ENCODE peak calls at places on chromosomes 2 and 18, in six cellular contexts. One of them, this sample, is unnamed.
A peak's percentile ranks its signal among the peaks of the same experiment; 100 is the strongest.

GRCh38 chr18:10752407-10752806 is 226.6 kb downstream of the NAPG start:
- DNase-seq in tibial nerve: no peak
- DNase-seq in CD8-positive, alpha-beta T cell: no peak
- DNase-seq in OCI-LY7: no peak
- DNase-seq in transverse colon: no peak
- DNase-seq in lower lobe of right lung: no peak
- DNase-seq in this sample: no peak

GRCh38 chr2:172096661-172097547 is 5.8 kb downstream of the DLX2 start:
- DNase-seq in tibial nerve: no peak
- DNase-seq in CD8-positive, alpha-beta T cell: no peak
- DNase-seq in OCI-LY7: no peak
- DNase-seq in transverse colon: no peak
- DNase-seq in lower lobe of right lung: no peak
- DNase-seq in this sample: no peak

GRCh38 chr2:232833830-232834229 is 36.2 kb upstream of the SNORC start:
- DNase-seq in tibial nerve: no peak
- DNase-seq in CD8-positive, alpha-beta T cell: no peak
- DNase-seq in OCI-LY7: no peak
- DNase-seq in transverse colon: no peak
- DNase-seq in lower lobe of right lung: no peak
- DNase-seq in this sample: no peak

GRCh38 chr18:31103423-31103822 is 1.2 kb upstream of the DSC2 start:
- DNase-seq in tibial nerve: no peak
- DNase-seq in CD8-positive, alpha-beta T cell: no peak
- DNase-seq in OCI-LY7: no peak
- DNase-seq in transverse colon: no peak
- DNase-seq in lower lobe of right lung: no peak
- DNase-seq in this sample: no peak

GRCh38 chr2:14781148-14781547 is 148.6 kb downstream of the LRATD1 start:
- DNase-seq in tibial nerve: no peak
- DNase-seq in CD8-positive, alpha-beta T cell: no peak
- DNase-seq in OCI-LY7: no peak
- DNase-seq in transverse colon: no peak
- DNase-seq in lower lobe of right lung: no peak
- DNase-seq in this sample: no peak

GRCh38 chr2:46645681-46646162 is 166.4 kb downstream of the TMEM247 start:
- DNase-seq in tibial nerve: no peak
- DNase-seq in CD8-positive, alpha-beta T cell: no peak
- DNase-seq in OCI-LY7: no peak
- DNase-seq in transverse colon: peak; percentile 18
- DNase-seq in lower lobe of right lung: no peak
- DNase-seq in this sample: no peak

GRCh38 chr2:150212722-150213171 is 274.7 kb downstream of the RND3 start:
- DNase-seq in tibial nerve: no peak
- DNase-seq in CD8-positive, alpha-beta T cell: no peak
- DNase-seq in OCI-LY7: no peak
- DNase-seq in transverse colon: no peak
- DNase-seq in lower lobe of right lung: no peak
- DNase-seq in this sample: no peak

GRCh38 chr2:709138-709779 is 32.1 kb upstream of the TMEM18 start:
- DNase-seq in tibial nerve: no peak
- DNase-seq in CD8-positive, alpha-beta T cell: no peak
- DNase-seq in OCI-LY7: no peak
- DNase-seq in transverse colon: no peak
- DNase-seq in lower lobe of right lung: no peak
- DNase-seq in this sample: no peak

GRCh38 chr2:100876231-100876860 is 56.4 kb downstream of the NPAS2 start:
- DNase-seq in tibial nerve: no peak
- DNase-seq in CD8-positive, alpha-beta T cell: no peak
- DNase-seq in OCI-LY7: no peak
- DNase-seq in transverse colon: no peak
- DNase-seq in lower lobe of right lung: no peak
- DNase-seq in this sample: no peak

GRCh38 chr2:69082430-69082997 is 69.5 kb downstream of the ANTXR1 start:
- DNase-seq in tibial nerve: peak; percentile 36
- DNase-seq in CD8-positive, alpha-beta T cell: no peak
- DNase-seq in OCI-LY7: no peak
- DNase-seq in transverse colon: peak; percentile 55
- DNase-seq in lower lobe of right lung: peak; percentile 57
- DNase-seq in this sample: no peak

GRCh38 chr2:234363647-234364294 is 133.1 kb downstream of the ARL4C start:
- DNase-seq in tibial nerve: no peak
- DNase-seq in CD8-positive, alpha-beta T cell: no peak
- DNase-seq in OCI-LY7: no peak
- DNase-seq in transverse colon: no peak
- DNase-seq in lower lobe of right lung: no peak
- DNase-seq in this sample: no peak

GRCh38 chr2:79294994-79295393 is 135.4 kb upstream of the REG3A start:
- DNase-seq in tibial nerve: no peak
- DNase-seq in CD8-positive, alpha-beta T cell: no peak
- DNase-seq in OCI-LY7: no peak
- DNase-seq in transverse colon: no peak
- DNase-seq in lower lobe of right lung: no peak
- DNase-seq in this sample: no peak

GRCh38 chr2:158633261-158633660 is 161.9 kb upstream of the DAPL1 start:
- DNase-seq in tibial nerve: no peak
- DNase-seq in CD8-positive, alpha-beta T cell: no peak
- DNase-seq in OCI-LY7: no peak
- DNase-seq in transverse colon: no peak
- DNase-seq in lower lobe of right lung: no peak
- DNase-seq in this sample: no peak

GRCh38 chr2:218857371-218858137 is 2.1 kb upstream of the WNT6 start:
- DNase-seq in tibial nerve: no peak
- DNase-seq in CD8-positive, alpha-beta T cell: no peak
- DNase-seq in OCI-LY7: no peak
- DNase-seq in transverse colon: no peak
- DNase-seq in lower lobe of right lung: no peak
- DNase-seq in this sample: no peak

GRCh38 chr18:35713545-35713944 is 132.0 kb downstream of the GALNT1 start:
- DNase-seq in tibial nerve: no peak
- DNase-seq in CD8-positive, alpha-beta T cell: no peak
- DNase-seq in OCI-LY7: no peak
- DNase-seq in transverse colon: no peak
- DNase-seq in lower lobe of right lung: no peak
- DNase-seq in this sample: no peak

GRCh38 chr2:128361376-128362131 is 42.9 kb upstream of the HS6ST1 start:
- DNase-seq in tibial nerve: no peak
- DNase-seq in CD8-positive, alpha-beta T cell: no peak
- DNase-seq in OCI-LY7: no peak
- DNase-seq in transverse colon: no peak
- DNase-seq in lower lobe of right lung: no peak
- DNase-seq in this sample: no peak

GRCh38 chr2:218607436-218608115 is at the start of gene PLCD4:
- DNase-seq in tibial nerve: peak; percentile 31
- DNase-seq in CD8-positive, alpha-beta T cell: no peak
- DNase-seq in OCI-LY7: no peak
- DNase-seq in transverse colon: peak; percentile 11
- DNase-seq in lower lobe of right lung: no peak
- DNase-seq in this sample: no peak

GRCh38 chr2:48946444-48947048 is 191.0 kb upstream of the LHCGR start:
- DNase-seq in tibial nerve: peak; percentile 16
- DNase-seq in CD8-positive, alpha-beta T cell: no peak
- DNase-seq in OCI-LY7: peak; percentile 63
- DNase-seq in transverse colon: peak; percentile 20
- DNase-seq in lower lobe of right lung: no peak
- DNase-seq in this sample: no peak

GRCh38 chr2:121665504-121665903 is 16.2 kb upstream of the CLASP1 start:
- DNase-seq in tibial nerve: no peak
- DNase-seq in CD8-positive, alpha-beta T cell: no peak
- DNase-seq in OCI-LY7: no peak
- DNase-seq in transverse colon: no peak
- DNase-seq in lower lobe of right lung: no peak
- DNase-seq in this sample: no peak

GRCh38 chr18:23743733-23744333 is 54.6 kb downstream of the LAMA3 start:
- DNase-seq in tibial nerve: no peak
- DNase-seq in CD8-positive, alpha-beta T cell: no peak
- DNase-seq in OCI-LY7: no peak
- DNase-seq in transverse colon: no peak
- DNase-seq in lower lobe of right lung: no peak
- DNase-seq in this sample: no peak

GRCh38 chr2:7269244-7269643 is 352.0 kb downstream of the RNF144A start:
- DNase-seq in tibial nerve: no peak
- DNase-seq in CD8-positive, alpha-beta T cell: no peak
- DNase-seq in OCI-LY7: no peak
- DNase-seq in transverse colon: no peak
- DNase-seq in lower lobe of right lung: no peak
- DNase-seq in this sample: no peak

DNA sequence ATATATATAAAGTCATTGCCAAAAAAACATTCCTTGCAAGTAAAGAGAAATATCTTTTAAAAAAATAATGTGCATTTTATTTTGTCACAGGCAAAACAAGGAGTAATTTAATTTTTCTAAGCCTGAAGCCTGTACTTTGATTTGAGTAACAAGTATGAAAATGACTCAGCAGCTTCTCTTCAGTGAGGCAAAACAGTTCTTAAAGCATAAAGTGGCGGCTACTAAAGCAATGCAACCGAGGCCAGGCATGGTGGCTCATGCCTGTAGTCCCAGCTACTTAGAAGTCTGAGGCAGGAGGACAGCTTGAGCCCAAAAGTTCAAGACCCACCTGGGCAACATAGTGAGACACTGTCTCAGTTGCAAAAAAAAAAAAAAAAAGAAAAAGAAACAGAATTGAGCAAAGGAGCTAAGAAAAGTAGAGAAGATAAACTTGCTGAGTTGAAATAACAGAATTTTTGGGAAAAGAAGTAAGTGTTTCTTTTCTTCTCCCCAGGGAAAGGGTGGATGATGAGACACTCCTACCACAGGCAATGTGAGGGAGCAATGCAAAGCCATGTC is 29.6 kb downstream of the DOK1 start:
- DNase-seq in tibial nerve: no peak
- DNase-seq in CD8-positive, alpha-beta T cell: no peak
- DNase-seq in OCI-LY7: no peak
- DNase-seq in transverse colon: no peak
- DNase-seq in lower lobe of right lung: no peak
- DNase-seq in this sample: no peak
- TF ChIP-seq CTCF in tibial nerve: no peak
- TF ChIP-seq CTCF in CD8-positive, alpha-beta T cell: no peak
- TF ChIP-seq CTCF in OCI-LY7: no peak
- TF ChIP-seq CTCF in transverse colon: no peak
- TF ChIP-seq CTCF in lower lobe of right lung: no peak
- TF ChIP-seq CTCF in this sample: no peak

GRCh38 chr2:72915076-72915906 is 2.0 kb upstream of the EMX1 start:
- DNase-seq in tibial nerve: no peak
- DNase-seq in CD8-positive, alpha-beta T cell: no peak
- DNase-seq in OCI-LY7: no peak
- DNase-seq in transverse colon: no peak
- DNase-seq in lower lobe of right lung: no peak
- DNase-seq in this sample: no peak
- H3K4me1 ChIP-seq in tibial nerve: peaks cover 46% of the 10 kb centered on the region
- H3K4me1 ChIP-seq in CD8-positive, alpha-beta T cell: peaks cover 40% of the 10 kb centered on the region
- H3K4me1 ChIP-seq in OCI-LY7: peaks cover 5% of the 10 kb centered on the region
- H3K4me1 ChIP-seq in transverse colon: peaks cover 10% of the 10 kb centered on the region
- H3K4me1 ChIP-seq in lower lobe of right lung: peaks cover 42% of the 10 kb centered on the region
- H3K4me1 ChIP-seq in this sample: peaks cover 38% of the 10 kb centered on the region

GRCh38 chr18:9669016-9669415 is 39.1 kb upstream of the RAB31 start:
- DNase-seq in tibial nerve: no peak
- DNase-seq in CD8-positive, alpha-beta T cell: no peak
- DNase-seq in OCI-LY7: no peak
- DNase-seq in transverse colon: no peak
- DNase-seq in lower lobe of right lung: no peak
- DNase-seq in this sample: no peak

GRCh38 chr18:9671214-9671613 is 36.9 kb upstream of the RAB31 start:
- DNase-seq in tibial nerve: no peak
- DNase-seq in CD8-positive, alpha-beta T cell: no peak
- DNase-seq in OCI-LY7: no peak
- DNase-seq in transverse colon: no peak
- DNase-seq in lower lobe of right lung: no peak
- DNase-seq in this sample: no peak

GRCh38 chr18:9679125-9679524 is 29.0 kb upstream of the RAB31 start:
- DNase-seq in tibial nerve: no peak
- DNase-seq in CD8-positive, alpha-beta T cell: no peak
- DNase-seq in OCI-LY7: no peak
- DNase-seq in transverse colon: no peak
- DNase-seq in lower lobe of right lung: no peak
- DNase-seq in this sample: no peak

DNA sequence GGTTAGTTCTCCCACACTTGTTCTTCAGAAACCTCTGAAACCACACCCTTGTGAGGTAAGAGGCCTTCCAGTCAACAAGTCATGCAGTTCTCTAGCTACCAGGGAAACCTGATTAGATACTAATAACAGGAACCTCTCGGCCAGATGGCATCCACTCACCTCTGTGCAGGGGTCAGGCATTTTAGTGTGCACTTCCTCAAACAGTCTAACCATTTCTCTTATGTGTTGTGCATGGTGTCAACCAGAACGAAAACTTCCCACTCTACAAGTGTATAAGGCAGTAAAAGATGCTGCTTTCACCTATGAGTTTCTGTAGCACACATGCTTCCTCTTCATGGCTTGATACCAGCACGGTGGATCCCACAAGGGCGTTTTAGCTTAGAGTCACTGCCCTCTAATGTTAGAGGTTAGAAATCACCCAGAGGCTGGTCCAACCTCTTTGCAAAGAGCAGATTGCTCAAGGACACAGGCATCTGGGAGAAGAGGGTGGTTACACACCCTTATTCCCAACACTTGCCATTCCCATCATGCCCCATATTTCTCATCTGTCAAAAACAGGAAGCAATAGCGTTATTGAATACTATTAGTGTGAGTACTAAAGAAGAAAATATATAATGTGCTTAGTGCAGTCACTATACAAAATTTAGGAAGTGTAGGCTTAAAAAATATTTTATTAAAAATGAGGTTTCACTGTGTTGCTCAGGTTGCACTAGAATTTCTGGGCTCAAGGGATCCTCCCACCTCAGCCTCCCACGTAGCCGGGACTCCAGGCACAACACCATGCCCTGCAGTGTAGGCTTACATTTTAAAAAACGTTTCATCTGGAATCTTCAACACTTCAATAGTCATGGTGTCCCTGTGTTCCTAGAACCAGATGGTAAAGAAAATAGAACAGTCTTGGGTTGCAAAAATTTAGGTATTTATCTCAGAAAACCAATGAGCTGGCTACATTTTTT is 34.5 kb upstream of the RAB31 start:
- DNase-seq in tibial nerve: peak; percentile 19
- DNase-seq in CD8-positive, alpha-beta T cell: no peak
- DNase-seq in OCI-LY7: peak; percentile 61
- DNase-seq in transverse colon: peak; percentile 56
- DNase-seq in lower lobe of right lung: peak; percentile 75
- DNase-seq in this sample: no peak
- TF ChIP-seq CTCF in tibial nerve: no peak
- TF ChIP-seq CTCF in CD8-positive, alpha-beta T cell: no peak
- TF ChIP-seq CTCF in OCI-LY7: peak; percentile 66
- TF ChIP-seq CTCF in transverse colon: peak; percentile 17
- TF ChIP-seq CTCF in lower lobe of right lung: peak; percentile 34
- TF ChIP-seq CTCF in this sample: peak; percentile 26

DNA sequence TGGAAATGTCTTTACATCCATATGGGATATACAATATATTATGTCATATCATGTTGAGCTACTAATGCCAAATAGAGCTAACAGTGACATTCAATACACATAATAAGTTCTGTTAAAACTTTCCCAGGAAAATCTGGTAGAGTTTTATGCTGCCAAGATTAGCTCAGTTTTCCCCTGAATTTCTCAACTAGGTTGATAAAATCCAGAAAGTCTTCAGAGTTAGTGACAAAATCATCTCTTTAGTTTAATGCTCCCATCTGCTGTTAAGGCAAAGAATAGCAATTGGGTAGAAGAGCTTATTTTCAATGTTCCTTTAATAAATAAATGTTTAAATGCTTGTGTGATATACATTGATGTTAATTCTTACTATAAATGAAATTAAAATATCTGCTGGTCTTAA is 10.0 kb downstream of the COL3A1 start:
- DNase-seq in tibial nerve: no peak
- DNase-seq in CD8-positive, alpha-beta T cell: no peak
- DNase-seq in OCI-LY7: no peak
- DNase-seq in transverse colon: no peak
- DNase-seq in lower lobe of right lung: no peak
- DNase-seq in this sample: no peak
- H3K4me1 ChIP-seq in tibial nerve: peaks cover 3% of the 10 kb centered on the region
- H3K4me1 ChIP-seq in CD8-positive, alpha-beta T cell: no peaks in the 10 kb centered on the region
- H3K4me1 ChIP-seq in OCI-LY7: no peaks in the 10 kb centered on the region
- H3K4me1 ChIP-seq in transverse colon: no peaks in the 10 kb centered on the region
- H3K4me1 ChIP-seq in lower lobe of right lung: no peaks in the 10 kb centered on the region
- H3K4me1 ChIP-seq in this sample: no peaks in the 10 kb centered on the region